ENCODE peak calls at places on chromosomes 5 and 9, in four cellular contexts. E, D, U and X are unnamed samples. For H3K4me1, the result is how much of the 10 kb centered on the place peaks cover.

GRCh38 chr9:92424340-92424739 is at the start of gene OMD:
- DNase-seq in E (no peak), D (no peak), U (no peak), X (peak)

GRCh38 chr5:97135868-97136267 is 6.5 kb downstream of the LIX1 start:
- DNase-seq in E (no peak), D (no peak), U (no peak), X (no peak)

GRCh38 chr9:34884732-34885131 is 73.4 kb upstream of the PHF24 start:
- DNase-seq in E (no peak), D (no peak), U (no peak), X (no peak)

GRCh38 chr9:86349271-86349670 is 4.9 kb downstream of the TUT7 start:
- DNase-seq in E (no peak), D (no peak), U (no peak), X (no peak)

GRCh38 chr5:86671536-86671935 is 53.8 kb downstream of the COX7C start:
- DNase-seq in E (no peak), D (no peak), U (no peak), X (no peak)

GRCh38 chr9:81562221-81563019 is 126.9 kb downstream of the TLE1 start:
- DNase-seq in E (no peak), D (no peak), U (peak), X (peak)

GRCh38 chr9:129619787-129620668 is 873 bp downstream of the C9orf50 start:
- DNase-seq in E (no peak), D (no peak), U (no peak), X (no peak)

GRCh38 chr9:77820293-77820954 is 172.3 kb upstream of the GNA14 start:
- DNase-seq in E (no peak), D (no peak), U (no peak), X (no peak)

DNA sequence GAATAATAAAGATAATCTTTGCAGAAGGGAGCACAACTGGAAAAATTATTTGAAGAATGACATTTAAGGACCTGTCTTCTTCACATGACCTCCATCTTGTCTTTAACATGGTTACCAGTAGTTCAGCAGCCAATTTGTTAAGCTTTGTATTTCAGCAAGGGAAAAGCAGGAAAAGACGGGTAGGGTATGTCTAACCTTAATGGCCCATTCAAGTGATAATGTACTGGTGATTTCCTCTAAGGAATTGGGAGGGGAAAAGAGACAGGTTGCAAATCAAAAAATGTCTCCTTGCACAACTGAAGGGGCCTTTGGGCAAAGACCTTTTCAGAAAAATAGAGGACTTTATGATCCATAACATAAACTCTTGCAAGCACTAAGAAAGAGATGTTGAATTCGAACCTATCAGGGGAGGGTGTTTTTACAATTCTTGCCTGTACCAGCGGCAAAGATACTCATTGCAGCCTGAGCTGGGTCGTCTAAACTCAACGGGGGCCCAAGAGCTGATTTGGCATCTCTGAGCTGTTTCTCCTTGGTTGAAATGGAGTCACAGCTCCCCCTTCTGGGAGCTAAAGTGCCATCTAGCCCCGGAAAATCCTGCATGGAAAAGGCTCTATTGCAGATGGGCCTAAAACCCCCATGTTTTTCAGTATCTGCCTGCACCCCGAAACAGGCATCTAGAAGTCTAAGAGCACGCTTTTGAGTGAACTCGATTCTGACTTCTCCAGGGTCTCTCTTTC is 3.8 kb downstream of the BRINP1 start:
- DNase-seq in E (peak), D (no peak), U (no peak), X (no peak)
- H3K4me1 ChIP-seq in E (under half), D (under half), U (under half), X (under half)

GRCh38 chr9:98253563-98253962 is 1.9 kb downstream of the TBC1D2 start:
- DNase-seq in E (no peak), D (no peak), U (no peak), X (no peak)

GRCh38 chr9:98255064-98255577 is 328 bp downstream of the TBC1D2 start:
- DNase-seq in E (no peak), D (no peak), U (no peak), X (no peak)

GRCh38 chr9:98256632-98257218 is 1.3 kb upstream of the TBC1D2 start:
- DNase-seq in E (no peak), D (no peak), U (no peak), X (no peak)

GRCh38 chr9:98255578-98256296 is at the start of gene TBC1D2:
- DNase-seq in E (peak), D (peak), U (peak), X (peak)

DNA sequence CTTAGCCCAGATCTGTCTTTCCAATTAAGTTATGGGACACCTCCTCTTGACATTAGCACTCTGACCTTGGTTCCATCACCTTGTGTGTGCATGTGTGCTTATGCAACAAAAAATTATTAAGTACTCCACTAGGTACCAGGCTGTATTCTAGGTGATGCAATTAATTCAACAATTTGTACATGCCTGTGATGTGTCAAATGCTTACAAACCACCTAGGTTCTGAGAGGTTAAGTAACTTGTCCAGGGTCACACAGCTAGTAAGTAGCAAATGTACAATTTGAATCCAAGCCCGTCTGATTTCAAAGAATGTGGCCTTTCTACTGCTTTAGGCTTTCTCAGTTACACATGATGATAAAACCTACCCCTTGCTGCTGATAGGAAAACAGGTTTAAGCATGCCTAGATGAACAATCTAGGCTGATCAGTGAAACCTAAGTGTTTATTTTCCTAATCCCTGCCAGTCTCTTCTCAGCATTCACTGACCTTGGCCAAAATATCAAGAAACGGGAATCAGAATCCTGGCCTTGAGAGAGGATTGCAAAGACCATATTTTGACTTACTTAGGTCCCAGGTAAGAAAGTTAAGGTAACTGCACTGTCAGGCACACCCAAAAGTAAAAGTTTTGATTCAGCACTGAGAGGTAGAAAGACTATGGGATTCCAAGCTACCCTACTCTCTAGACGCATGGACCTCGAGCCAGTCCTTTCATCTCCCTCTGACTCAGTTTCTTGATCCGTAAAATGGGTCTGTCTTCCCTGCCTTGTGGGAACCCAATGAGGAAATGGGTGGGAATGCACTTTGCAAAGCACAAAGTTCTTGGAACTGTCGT is 999 bp downstream of the TBC1D2 start:
- DNase-seq in E (no peak), D (no peak), U (no peak), X (no peak)
- H3K4me1 ChIP-seq in E (under half), D (under half), U (half or more), X (under half)

GRCh38 chr5:139687656-139688055 is 39.5 kb downstream of the CXXC5 start:
- DNase-seq in E (no peak), D (no peak), U (peak), X (no peak)

GRCh38 chr5:139688088-139688702 is 40.0 kb downstream of the CXXC5 start:
- DNase-seq in E (no peak), D (no peak), U (no peak), X (no peak)

GRCh38 chr5:139686356-139686918 is 38.3 kb downstream of the CXXC5 start:
- DNase-seq in E (no peak), D (no peak), U (no peak), X (no peak)

GRCh38 chr5:139685886-139686285 is 37.7 kb downstream of the CXXC5 start:
- DNase-seq in E (no peak), D (no peak), U (peak), X (no peak)

DNA sequence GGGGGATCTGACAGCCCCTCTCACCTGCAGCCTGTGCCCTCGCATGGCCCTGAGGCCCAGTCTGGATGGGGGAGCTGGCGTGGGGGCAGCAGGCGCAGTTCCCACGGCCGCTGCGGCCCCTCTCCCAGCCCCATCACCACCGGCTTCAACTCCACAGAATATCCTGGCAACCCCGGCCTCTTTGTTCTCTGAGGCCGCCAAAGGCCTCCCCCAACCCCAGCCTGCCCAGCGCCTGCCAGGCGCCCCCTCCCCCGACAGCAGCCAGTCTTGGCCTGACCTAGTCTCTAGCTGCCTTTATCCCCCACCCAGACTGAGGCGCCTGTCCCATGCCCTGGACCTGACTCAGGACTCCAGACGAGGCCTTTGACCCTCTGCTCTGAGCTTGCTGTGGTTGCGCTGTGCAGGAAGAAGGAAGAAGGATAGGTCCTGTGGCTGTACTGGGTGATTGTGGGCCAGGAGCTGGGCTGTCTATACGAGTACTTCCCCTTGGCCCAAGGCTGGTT is 38.8 kb downstream of the CXXC5 start:
- DNase-seq in E (no peak), D (no peak), U (peak), X (no peak)
- H3K4me1 ChIP-seq in E (under half), D (under half), U (under half), X (under half)

DNA sequence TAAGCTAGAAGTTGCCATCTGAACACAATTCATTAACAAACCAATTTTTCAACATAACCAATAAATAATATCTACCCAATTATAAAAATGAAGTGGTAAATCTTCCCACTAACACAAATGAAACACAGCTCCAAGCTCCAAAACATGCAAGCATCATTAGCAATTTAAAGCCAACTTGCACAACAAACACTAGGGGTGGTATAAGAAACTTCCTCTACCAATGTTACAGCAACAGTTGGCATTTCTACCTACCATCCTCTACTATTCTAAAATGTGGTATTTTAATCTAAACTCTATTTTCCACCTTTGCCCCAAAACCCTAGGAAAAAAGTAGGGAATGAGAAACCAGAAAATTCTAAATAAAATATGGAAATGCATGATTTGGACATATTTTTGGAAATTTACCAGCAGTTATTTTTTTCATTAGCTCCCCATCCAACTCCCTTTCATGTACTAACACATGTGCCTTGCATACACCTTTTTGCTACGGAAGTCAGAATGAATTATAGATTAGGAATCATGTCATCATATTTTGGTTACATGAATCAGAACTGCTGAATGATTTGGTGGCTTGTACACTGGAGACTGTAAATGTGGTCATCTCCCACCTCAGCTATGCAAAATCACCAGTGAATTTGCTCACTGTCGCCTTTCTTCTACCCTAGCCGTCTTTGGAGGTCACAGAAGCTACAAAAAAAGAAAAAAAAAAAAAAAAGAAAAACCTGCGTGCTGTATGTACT is 4.1 kb downstream of the NR6A1 start:
- DNase-seq in E (no peak), D (no peak), U (no peak), X (no peak)
- H3K4me1 ChIP-seq in E (under half), D (under half), U (under half), X (under half)

DNA sequence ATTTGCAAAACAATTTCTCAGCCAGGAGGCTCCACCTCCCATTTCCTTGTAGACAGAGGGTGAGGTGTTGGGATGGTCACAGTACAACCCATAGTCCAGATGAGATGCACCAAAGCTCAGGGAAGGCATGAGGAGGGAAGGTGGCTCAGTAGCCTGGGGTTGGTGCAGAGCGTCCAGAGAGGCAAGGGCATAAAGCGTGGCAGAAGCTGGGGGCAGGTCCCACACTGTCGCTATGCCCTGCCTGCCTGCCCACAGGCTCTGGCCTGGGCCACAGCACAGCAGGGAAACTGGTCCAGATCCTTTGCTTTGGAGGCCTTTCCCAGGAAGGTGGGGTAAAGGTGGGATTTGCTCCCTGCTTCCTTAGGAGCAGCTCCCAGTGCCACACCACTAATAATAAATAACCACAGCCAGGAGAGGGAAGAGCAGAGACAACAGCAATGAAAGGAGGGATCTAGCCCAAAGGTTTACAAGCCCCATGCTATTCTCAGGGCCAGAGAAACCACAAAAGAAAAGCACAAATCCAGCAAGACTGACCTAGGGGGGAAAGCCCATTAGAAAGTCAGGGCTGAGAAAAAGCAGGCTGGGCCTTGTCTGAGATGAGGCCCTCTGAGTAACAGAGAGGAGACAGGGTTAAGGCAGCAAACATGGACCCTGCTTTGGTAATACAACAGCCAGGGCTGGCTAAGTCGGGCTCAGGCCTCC is 27.2 kb downstream of the PCDHGC5 start:
- DNase-seq in E (no peak), D (no peak), U (no peak), X (no peak)
- H3K4me1 ChIP-seq in E (under half), D (under half), U (half or more), X (half or more)

DNA sequence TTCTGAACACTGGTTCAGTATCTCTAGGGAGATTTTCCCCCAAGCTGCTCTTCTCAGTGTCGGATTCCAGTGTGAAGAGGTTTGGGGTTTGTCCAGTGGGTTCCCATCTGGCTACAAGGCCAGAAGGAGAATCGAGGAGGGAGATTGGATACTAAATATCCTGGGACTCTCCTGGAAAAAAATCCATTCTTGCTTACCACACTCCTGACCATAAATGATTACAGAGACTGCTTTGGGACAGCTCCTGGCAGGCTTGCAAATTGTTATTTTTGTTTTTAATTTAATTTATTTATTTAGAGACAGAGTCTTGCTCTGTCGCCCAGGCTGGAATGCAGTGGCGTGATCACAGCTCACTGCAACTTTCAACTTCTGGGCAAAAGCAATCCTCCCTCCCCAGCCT is 4.7 kb upstream of the SUSD1 start:
- DNase-seq in E (no peak), D (no peak), U (no peak), X (peak)
- H3K4me1 ChIP-seq in E (under half), D (under half), U (under half), X (half or more)

DNA sequence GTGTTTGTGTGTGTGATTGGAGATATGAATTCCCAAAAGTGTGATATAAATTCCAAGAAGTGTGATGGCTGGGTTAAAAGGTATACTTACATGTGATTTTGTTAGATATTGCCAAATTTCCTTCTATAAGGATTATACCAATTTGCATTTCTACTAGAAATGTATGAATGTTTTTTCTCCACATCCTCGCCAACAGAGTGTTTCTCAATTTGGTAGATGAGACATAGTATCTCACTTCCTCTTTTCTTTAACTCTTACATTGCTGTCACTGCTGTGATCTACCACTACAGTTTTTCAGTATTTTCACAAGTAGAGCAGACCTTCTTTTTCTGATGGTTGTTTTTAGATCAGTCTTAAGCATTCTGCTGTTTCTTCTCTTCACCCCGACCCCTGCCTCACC is 111.3 kb downstream of the FER start:
- DNase-seq in E (no peak), D (no peak), U (no peak), X (no peak)
- H3K4me1 ChIP-seq in E (under half), D (under half), U (under half), X (under half)